ENCODE peak calls at places on chromosomes 7 and 10, in eight cellular contexts. S is substantia nigra; H is body of pancreas; N is activated T-helper 9 cell treated with anti-CD3 and anti-CD28 coated beads, Interleukin-2, amount 50 U/mL, for 16 hours; O is hippocampal formation; I is fibroblast of mammary gland; M is lung; E is left cardiac atrium. F is an unnamed sample.

GRCh38 chr7:157743781-157744525 is 407.1 kb downstream of the DNAJB6 start:
- DNase-seq in S (no peak), H (no peak), N (no peak), O (no peak), I (no peak), M (no peak), E (no peak), F (no peak)

GRCh38 chr10:59812541-59813122 is 59.4 kb upstream of the MRLN start:
- DNase-seq in S (no peak), H (no peak), N (no peak), O (no peak), I (no peak), M (no peak), E (no peak), F (no peak)

GRCh38 chr10:84587789-84588188 is 259.4 kb downstream of the CCSER2 start:
- DNase-seq in S (no peak), H (no peak), N (no peak), O (no peak), I (no peak), M (no peak), E (no peak), F (no peak)

GRCh38 chr7:142383826-142384507 is 126.1 kb upstream of the PRSS58 start:
- DNase-seq in S (no peak), H (no peak), N (no peak), O (no peak), I (no peak), M (no peak), E (no peak), F (no peak)

GRCh38 chr10:124942317-124943169 is 620 bp downstream of the ZRANB1 start:
- DNase-seq in S (no peak), H (no peak), N (no peak), O (no peak), I (peak; percentile 28), M (no peak), E (no peak), F (no peak)

GRCh38 chr7:114670676-114671075 is 251.2 kb upstream of the MDFIC start:
- DNase-seq in S (no peak), H (no peak), N (no peak), O (no peak), I (no peak), M (no peak), E (no peak), F (no peak)

GRCh38 chr10:80524190-80524589 is 13.5 kb upstream of the SH2D4B start:
- DNase-seq in S (no peak), H (no peak), N (no peak), O (no peak), I (no peak), M (no peak), E (no peak), F (no peak)

GRCh38 chr10:59240581-59241183 is 64.2 kb downstream of the PHYHIPL start:
- DNase-seq in S (no peak), H (no peak), N (no peak), O (peak; percentile 55), I (peak; percentile 64), M (no peak), E (no peak), F (peak; percentile 12)

GRCh38 chr10:109859221-109859620 is 64.1 kb downstream of the XPNPEP1 start:
- DNase-seq in S (no peak), H (no peak), N (no peak), O (no peak), I (no peak), M (no peak), E (no peak), F (no peak)

GRCh38 chr10:69042417-69042816 is 45.5 kb upstream of the SRGN start:
- DNase-seq in S (no peak), H (no peak), N (no peak), O (no peak), I (no peak), M (no peak), E (no peak), F (no peak)

F was measured in prostate gland.